ENCODE peak calls at places on chromosome X, in five cellular contexts. I is ovary, D is lower lobe of right lung, Z is HCT116, V is adrenal gland. N is an unnamed sample. For H3K9me3, the result is how much of the 10 kb centered on the place peaks cover.

GRCh38 chrX:103464071-103464773 is 55.1 kb downstream of the RAB40A start:
- DNase-seq in I (no peak), D (no peak), Z (peak), V (peak), N (peak)

GRCh38 chrX:69139516-69139915 is 25.7 kb downstream of the PJA1 start:
- DNase-seq in I (no peak), D (no peak), Z (no peak), V (no peak), N (no peak)

GRCh38 chrX:104707572-104707971 is 141.6 kb downstream of the IL1RAPL2 start:
- DNase-seq in I (no peak), D (no peak), Z (no peak), V (no peak), N (no peak)

GRCh38 chrX:47595701-47596655 is 13.7 kb downstream of the TIMP1 start:
- DNase-seq in I (no peak), D (no peak), Z (no peak), V (no peak), N (no peak)

GRCh38 chrX:46710927-46711623 is 47.8 kb downstream of the SLC9A7 start:
- DNase-seq in I (no peak), D (no peak), Z (no peak), V (no peak), N (no peak)

GRCh38 chrX:119605739-119606507 is at the start of gene NKRF:
- DNase-seq in I (peak), D (peak), Z (no peak), V (peak), N (peak)

GRCh38 chrX:68732906-68733493 is 85.5 kb downstream of the STARD8 start:
- DNase-seq in I (peak), D (peak), Z (peak), V (peak), N (peak)

GRCh38 chrX:119672252-119672825 is 20.6 kb downstream of the SEPTIN6 start:
- DNase-seq in I (no peak), D (no peak), Z (no peak), V (no peak), N (no peak)

GRCh38 chrX:21479695-21480280 is 105.6 kb downstream of the CNKSR2 start:
- DNase-seq in I (no peak), D (no peak), Z (no peak), V (no peak), N (no peak)

GRCh38 chrX:104721854-104722253 is 155.9 kb downstream of the IL1RAPL2 start:
- DNase-seq in I (no peak), D (no peak), Z (no peak), V (no peak), N (no peak)

GRCh38 chrX:11380187-11380586 is 87.0 kb downstream of the AMELX start:
- DNase-seq in I (no peak), D (no peak), Z (no peak), V (no peak), N (no peak)

GRCh38 chrX:115367455-115367854 is 77.9 kb downstream of the LUZP4 start:
- DNase-seq in I (no peak), D (no peak), Z (no peak), V (no peak), N (no peak)

GRCh38 chrX:96763608-96764007 is 79.0 kb downstream of the DIAPH2 start:
- DNase-seq in I (no peak), D (no peak), Z (no peak), V (no peak), N (no peak)

GRCh38 chrX:3142259-3143042 is 101.2 kb downstream of the ARSF start:
- DNase-seq in I (no peak), D (no peak), Z (peak), V (no peak), N (no peak)

GRCh38 chrX:150216716-150217115 is 146.4 kb upstream of the MAMLD1 start:
- DNase-seq in I (no peak), D (no peak), Z (no peak), V (no peak), N (no peak)

GRCh38 chrX:19912-20571 is 261.1 kb upstream of the PLCXD1 start:
- DNase-seq in I (no peak), D (no peak), Z (no peak), V (no peak), N (no peak)

GRCh38 chrX:1686642-1687041 is 71.8 kb downstream of the ASMT start:
- DNase-seq in I (no peak), D (no peak), Z (no peak), V (no peak), N (no peak)

GRCh38 chrX:1537031-1537715 is at the start of gene P2RY8:
- DNase-seq in I (peak), D (peak), Z (no peak), V (peak), N (peak)

GRCh38 chrX:153924149-153924861 is 1.8 kb downstream of the ARHGAP4 start:
- DNase-seq in I (no peak), D (no peak), Z (no peak), V (peak), N (peak)

GRCh38 chrX:133417364-133417763 is 2.1 kb upstream of the GPC4 start:
- DNase-seq in I (no peak), D (no peak), Z (no peak), V (no peak), N (no peak)

GRCh38 chrX:46244451-46244850 is 300.8 kb downstream of the ZNF674 start:
- DNase-seq in I (no peak), D (no peak), Z (no peak), V (no peak), N (no peak)

GRCh38 chrX:100645106-100645505 is 1.1 kb downstream of the SRPX2 start:
- DNase-seq in I (no peak), D (no peak), Z (no peak), V (no peak), N (no peak)
- H3K4me3 ChIP-seq in I (no peak), D (peak), Z (peak), V (no peak), N (peak)

GRCh38 chrX:53583571-53583970 is 102.9 kb downstream of the HUWE1 start:
- DNase-seq in I (no peak), D (no peak), Z (no peak), V (no peak), N (no peak)

GRCh38 chrX:53580742-53581504 is 105.6 kb downstream of the HUWE1 start:
- DNase-seq in I (no peak), D (no peak), Z (no peak), V (no peak), N (peak)

GRCh38 chrX:53587795-53588194 is 98.7 kb downstream of the HUWE1 start:
- DNase-seq in I (no peak), D (no peak), Z (no peak), V (no peak), N (no peak)

DNA sequence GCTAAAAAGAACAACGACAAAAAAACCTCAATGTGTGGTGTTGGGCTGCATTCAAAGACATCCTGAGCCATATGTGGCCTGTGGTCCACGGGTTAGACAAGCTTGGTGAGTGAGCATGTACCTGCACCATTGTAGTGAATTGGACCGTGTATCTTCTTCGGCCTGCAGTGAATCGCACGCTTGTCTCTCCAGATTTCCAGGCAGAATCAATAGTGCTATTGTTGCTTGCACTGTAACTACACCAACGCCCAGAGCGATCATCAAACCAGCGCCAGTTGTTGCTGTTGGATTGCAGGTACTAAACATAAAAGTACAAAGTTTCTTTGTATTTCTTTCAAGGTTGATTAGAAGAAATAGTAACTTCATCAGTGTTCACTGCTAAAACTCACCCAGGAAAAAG is 101.6 kb downstream of the HUWE1 start:
- DNase-seq in I (no peak), D (no peak), Z (no peak), V (no peak), N (no peak)
- H3K9me3 ChIP-seq in I (under half), D (under half), Z (under half), V (under half), N (under half)

GRCh38 chrX:48956728-48957414 is 536 bp downstream of the OTUD5 start:
- DNase-seq in I (peak), D (peak), Z (no peak), V (peak), N (peak)

GRCh38 chrX:48958635-48959094 is 1.3 kb upstream of the OTUD5 start:
- DNase-seq in I (no peak), D (no peak), Z (no peak), V (peak), N (peak)

GRCh38 chrX:48960291-48960690 is 2.9 kb upstream of the OTUD5 start:
- DNase-seq in I (no peak), D (no peak), Z (no peak), V (no peak), N (no peak)

GRCh38 chrX:48957827-48958634 is 624 bp upstream of the OTUD5 start:
- DNase-seq in I (peak), D (peak), Z (peak), V (peak), N (peak)

DNA sequence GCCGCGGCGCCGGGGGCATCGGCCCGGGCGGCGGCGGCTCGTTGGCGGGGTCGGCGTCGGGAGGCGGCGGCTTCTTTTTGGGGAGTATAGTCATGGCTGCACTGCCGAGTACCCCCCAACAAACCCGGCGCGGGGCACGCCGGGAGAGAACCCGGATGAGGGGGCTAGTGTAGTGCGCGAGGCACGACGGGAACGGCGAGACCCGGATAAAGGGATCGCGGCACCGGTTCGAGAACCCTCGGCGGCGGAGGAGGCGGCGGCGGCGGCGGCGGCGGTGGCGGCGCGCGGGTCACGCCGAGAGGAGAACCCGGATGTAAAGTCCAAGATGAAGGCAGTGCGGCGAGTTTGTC is at the start of gene OTUD5:
- DNase-seq in I (peak), D (peak), Z (no peak), V (no peak), N (peak)
- H3K27ac ChIP-seq in I (peak), D (peak), Z (peak), V (peak), N (peak)

GRCh38 chrX:53317365-53318069 is 36.1 kb upstream of the IQSEC2 start:
- DNase-seq in I (peak), D (peak), Z (no peak), V (peak), N (peak)
- H3K4me3 ChIP-seq in I (no peak), D (no peak), Z (no peak), V (no peak), N (no peak)

GRCh38 chrX:136762820-136763452 is 17.8 kb downstream of the ARHGEF6 start:
- DNase-seq in I (no peak), D (no peak), Z (no peak), V (no peak), N (no peak)
- H3K9me3 ChIP-seq in I (under half), D (under half), Z (under half), V (under half), N (under half)

GRCh38 chrX:43741843-43742573 is 85.9 kb downstream of the MAOA start:
- DNase-seq in I (no peak), D (no peak), Z (no peak), V (no peak), N (no peak)
- H3K27ac ChIP-seq in I (no peak), D (no peak), Z (no peak), V (no peak), N (peak)

DNA sequence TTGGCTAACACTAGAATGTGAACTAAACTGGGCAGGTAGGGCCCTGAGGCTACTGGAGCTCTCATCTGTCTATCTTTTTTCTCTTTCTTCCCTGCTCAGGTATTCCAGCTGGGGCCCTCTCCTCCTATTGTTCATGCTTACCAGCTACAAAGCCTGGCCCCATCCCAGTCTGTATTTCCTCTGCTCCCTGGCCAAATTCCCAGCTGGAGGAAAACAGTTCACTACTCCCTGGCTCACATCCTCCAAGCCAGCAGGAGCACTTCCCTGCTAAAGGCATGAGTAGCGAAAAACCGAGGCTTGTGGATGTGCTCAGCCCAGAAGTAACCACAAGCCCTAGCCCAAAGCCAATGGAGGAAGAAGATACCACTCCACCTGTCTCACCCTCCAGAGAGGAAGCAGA is 178.4 kb upstream of the ARHGEF9 start:
- DNase-seq in I (peak), D (no peak), Z (no peak), V (no peak), N (peak)
- H3K4me3 ChIP-seq in I (no peak), D (no peak), Z (no peak), V (no peak), N (no peak)

DNA sequence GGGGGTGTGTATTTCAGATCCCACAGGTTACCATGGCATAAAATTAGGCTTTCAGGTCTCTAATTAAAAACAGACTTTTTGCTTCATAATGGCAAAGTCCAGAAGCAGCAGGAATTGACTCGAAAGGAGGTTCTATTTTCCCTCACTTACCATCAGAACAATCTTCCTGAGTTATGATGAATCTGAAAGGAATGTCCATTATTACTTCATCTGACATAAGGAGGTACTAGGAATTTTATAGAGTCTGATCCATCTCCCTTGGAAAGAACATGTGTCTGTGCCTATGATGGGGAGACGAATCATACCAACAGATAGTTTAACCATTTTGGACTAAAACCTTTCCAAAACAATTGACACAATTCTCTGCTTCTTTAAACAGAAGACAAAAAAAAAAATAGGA is 206.3 kb upstream of the FGF13 start:
- DNase-seq in I (no peak), D (no peak), Z (no peak), V (no peak), N (no peak)
- H3K9me3 ChIP-seq in I (under half), D (under half), Z (under half), V (under half), N (under half)